ENCODE peak calls at places on chromosomes 11 and 22, in nine cellular contexts. One of them, this sample, is unnamed.

GRCh38 chr22:42396621-42397331 is 35.4 kb downstream of the NFAM1 start:
- DNase-seq in left ventricle myocardium inferior: no peak
- DNase-seq in activated CD4-positive, alpha-beta T cell treated with anti-CD3 and anti-CD28 coated beads, Interleukin-2, amount 50 U/mL, for 48 hours: no peak
- DNase-seq in neural progenitor cell: no peak
- DNase-seq in H1: no peak
- DNase-seq in SK-N-DZ: no peak
- DNase-seq in AG08395: no peak
- DNase-seq in stomach: no peak
- DNase-seq in glutamatergic neuron: no peak
- DNase-seq in this sample: no peak

GRCh38 chr11:72760543-72761400 is 8.6 kb upstream of the ARAP1 start:
- DNase-seq in left ventricle myocardium inferior: no peak
- DNase-seq in activated CD4-positive, alpha-beta T cell treated with anti-CD3 and anti-CD28 coated beads, Interleukin-2, amount 50 U/mL, for 48 hours: no peak
- DNase-seq in neural progenitor cell: no peak
- DNase-seq in H1: no peak
- DNase-seq in SK-N-DZ: no peak
- DNase-seq in AG08395: no peak
- DNase-seq in stomach: no peak
- DNase-seq in glutamatergic neuron: no peak
- DNase-seq in this sample: no peak

GRCh38 chr22:40276877-40277823 is 69.2 kb upstream of the ADSL start:
- DNase-seq in left ventricle myocardium inferior: no peak
- DNase-seq in activated CD4-positive, alpha-beta T cell treated with anti-CD3 and anti-CD28 coated beads, Interleukin-2, amount 50 U/mL, for 48 hours: no peak
- DNase-seq in neural progenitor cell: no peak
- DNase-seq in H1: no peak
- DNase-seq in SK-N-DZ: no peak
- DNase-seq in AG08395: peak
- DNase-seq in stomach: no peak
- DNase-seq in glutamatergic neuron: no peak
- DNase-seq in this sample: no peak

GRCh38 chr11:103326070-103326794 is 217.0 kb downstream of the DYNC2H1 start:
- DNase-seq in left ventricle myocardium inferior: no peak
- DNase-seq in activated CD4-positive, alpha-beta T cell treated with anti-CD3 and anti-CD28 coated beads, Interleukin-2, amount 50 U/mL, for 48 hours: peak
- DNase-seq in neural progenitor cell: peak
- DNase-seq in H1: peak
- DNase-seq in SK-N-DZ: peak
- DNase-seq in AG08395: peak
- DNase-seq in stomach: no peak
- DNase-seq in glutamatergic neuron: peak
- DNase-seq in this sample: no peak

GRCh38 chr11:108518581-108518980 is 20.4 kb upstream of the POGLUT3 start:
- DNase-seq in left ventricle myocardium inferior: no peak
- DNase-seq in activated CD4-positive, alpha-beta T cell treated with anti-CD3 and anti-CD28 coated beads, Interleukin-2, amount 50 U/mL, for 48 hours: no peak
- DNase-seq in neural progenitor cell: no peak
- DNase-seq in H1: no peak
- DNase-seq in SK-N-DZ: no peak
- DNase-seq in AG08395: no peak
- DNase-seq in stomach: no peak
- DNase-seq in glutamatergic neuron: no peak
- DNase-seq in this sample: no peak

GRCh38 chr22:23743303-23743705 is 7.6 kb downstream of the ZNF70 start:
- DNase-seq in left ventricle myocardium inferior: peak
- DNase-seq in activated CD4-positive, alpha-beta T cell treated with anti-CD3 and anti-CD28 coated beads, Interleukin-2, amount 50 U/mL, for 48 hours: no peak
- DNase-seq in neural progenitor cell: no peak
- DNase-seq in H1: no peak
- DNase-seq in SK-N-DZ: no peak
- DNase-seq in AG08395: no peak
- DNase-seq in stomach: no peak
- DNase-seq in glutamatergic neuron: no peak
- DNase-seq in this sample: peak

GRCh38 chr11:69301491-69302401 is 7.8 kb downstream of the MYEOV start:
- DNase-seq in left ventricle myocardium inferior: no peak
- DNase-seq in activated CD4-positive, alpha-beta T cell treated with anti-CD3 and anti-CD28 coated beads, Interleukin-2, amount 50 U/mL, for 48 hours: peak
- DNase-seq in neural progenitor cell: no peak
- DNase-seq in H1: no peak
- DNase-seq in SK-N-DZ: no peak
- DNase-seq in AG08395: peak
- DNase-seq in stomach: peak
- DNase-seq in glutamatergic neuron: no peak
- DNase-seq in this sample: no peak

GRCh38 chr22:47444746-47445065 is 682.3 kb downstream of the TBC1D22A start:
- DNase-seq in left ventricle myocardium inferior: no peak
- DNase-seq in activated CD4-positive, alpha-beta T cell treated with anti-CD3 and anti-CD28 coated beads, Interleukin-2, amount 50 U/mL, for 48 hours: no peak
- DNase-seq in neural progenitor cell: no peak
- DNase-seq in H1: no peak
- DNase-seq in SK-N-DZ: no peak
- DNase-seq in AG08395: no peak
- DNase-seq in stomach: no peak
- DNase-seq in glutamatergic neuron: no peak
- DNase-seq in this sample: no peak

GRCh38 chr11:737366-737765 is 9.9 kb upstream of the TALDO1 start:
- DNase-seq in left ventricle myocardium inferior: no peak
- DNase-seq in activated CD4-positive, alpha-beta T cell treated with anti-CD3 and anti-CD28 coated beads, Interleukin-2, amount 50 U/mL, for 48 hours: no peak
- DNase-seq in neural progenitor cell: no peak
- DNase-seq in H1: no peak
- DNase-seq in SK-N-DZ: no peak
- DNase-seq in AG08395: no peak
- DNase-seq in stomach: no peak
- DNase-seq in glutamatergic neuron: no peak
- DNase-seq in this sample: no peak

GRCh38 chr22:30605449-30606110 is 1.4 kb upstream of the TCN2 start:
- DNase-seq in left ventricle myocardium inferior: peak
- DNase-seq in activated CD4-positive, alpha-beta T cell treated with anti-CD3 and anti-CD28 coated beads, Interleukin-2, amount 50 U/mL, for 48 hours: peak
- DNase-seq in neural progenitor cell: peak
- DNase-seq in H1: no peak
- DNase-seq in SK-N-DZ: peak
- DNase-seq in AG08395: peak
- DNase-seq in stomach: peak
- DNase-seq in glutamatergic neuron: peak
- DNase-seq in this sample: peak

GRCh38 chr11:46099973-46100335 is 21.3 kb downstream of the PHF21A start:
- DNase-seq in left ventricle myocardium inferior: no peak
- DNase-seq in activated CD4-positive, alpha-beta T cell treated with anti-CD3 and anti-CD28 coated beads, Interleukin-2, amount 50 U/mL, for 48 hours: no peak
- DNase-seq in neural progenitor cell: no peak
- DNase-seq in H1: no peak
- DNase-seq in SK-N-DZ: no peak
- DNase-seq in AG08395: peak
- DNase-seq in stomach: no peak
- DNase-seq in glutamatergic neuron: no peak
- DNase-seq in this sample: no peak

GRCh38 chr11:64660706-64661105 is 62.3 kb downstream of the NRXN2 start:
- DNase-seq in left ventricle myocardium inferior: no peak
- DNase-seq in activated CD4-positive, alpha-beta T cell treated with anti-CD3 and anti-CD28 coated beads, Interleukin-2, amount 50 U/mL, for 48 hours: no peak
- DNase-seq in neural progenitor cell: no peak
- DNase-seq in H1: no peak
- DNase-seq in SK-N-DZ: no peak
- DNase-seq in AG08395: no peak
- DNase-seq in stomach: no peak
- DNase-seq in glutamatergic neuron: no peak
- DNase-seq in this sample: no peak

GRCh38 chr11:2998073-2998850 is 6.1 kb upstream of the NAP1L4 start:
- DNase-seq in left ventricle myocardium inferior: no peak
- DNase-seq in activated CD4-positive, alpha-beta T cell treated with anti-CD3 and anti-CD28 coated beads, Interleukin-2, amount 50 U/mL, for 48 hours: no peak
- DNase-seq in neural progenitor cell: no peak
- DNase-seq in H1: no peak
- DNase-seq in SK-N-DZ: no peak
- DNase-seq in AG08395: no peak
- DNase-seq in stomach: peak
- DNase-seq in glutamatergic neuron: no peak
- DNase-seq in this sample: no peak

GRCh38 chr22:47171441-47172221 is 409.2 kb downstream of the TBC1D22A start:
- DNase-seq in left ventricle myocardium inferior: no peak
- DNase-seq in activated CD4-positive, alpha-beta T cell treated with anti-CD3 and anti-CD28 coated beads, Interleukin-2, amount 50 U/mL, for 48 hours: no peak
- DNase-seq in neural progenitor cell: no peak
- DNase-seq in H1: no peak
- DNase-seq in SK-N-DZ: no peak
- DNase-seq in AG08395: no peak
- DNase-seq in stomach: no peak
- DNase-seq in glutamatergic neuron: no peak
- DNase-seq in this sample: no peak

GRCh38 chr11:131073167-131073566 is 156.9 kb upstream of the SNX19 start:
- DNase-seq in left ventricle myocardium inferior: no peak
- DNase-seq in activated CD4-positive, alpha-beta T cell treated with anti-CD3 and anti-CD28 coated beads, Interleukin-2, amount 50 U/mL, for 48 hours: no peak
- DNase-seq in neural progenitor cell: no peak
- DNase-seq in H1: no peak
- DNase-seq in SK-N-DZ: no peak
- DNase-seq in AG08395: peak
- DNase-seq in stomach: no peak
- DNase-seq in glutamatergic neuron: no peak
- DNase-seq in this sample: no peak

GRCh38 chr22:42330953-42331525 is 60.6 kb upstream of the TCF20 start:
- DNase-seq in left ventricle myocardium inferior: no peak
- DNase-seq in activated CD4-positive, alpha-beta T cell treated with anti-CD3 and anti-CD28 coated beads, Interleukin-2, amount 50 U/mL, for 48 hours: no peak
- DNase-seq in neural progenitor cell: peak
- DNase-seq in H1: no peak
- DNase-seq in SK-N-DZ: peak
- DNase-seq in AG08395: no peak
- DNase-seq in stomach: no peak
- DNase-seq in glutamatergic neuron: peak
- DNase-seq in this sample: no peak

GRCh38 chr11:131737357-131737756 is 366.9 kb downstream of the NTM start:
- DNase-seq in left ventricle myocardium inferior: no peak
- DNase-seq in activated CD4-positive, alpha-beta T cell treated with anti-CD3 and anti-CD28 coated beads, Interleukin-2, amount 50 U/mL, for 48 hours: no peak
- DNase-seq in neural progenitor cell: no peak
- DNase-seq in H1: no peak
- DNase-seq in SK-N-DZ: no peak
- DNase-seq in AG08395: peak
- DNase-seq in stomach: no peak
- DNase-seq in glutamatergic neuron: no peak
- DNase-seq in this sample: no peak

GRCh38 chr11:41784513-41785335 is 325.3 kb upstream of the LRRC4C start:
- DNase-seq in left ventricle myocardium inferior: no peak
- DNase-seq in activated CD4-positive, alpha-beta T cell treated with anti-CD3 and anti-CD28 coated beads, Interleukin-2, amount 50 U/mL, for 48 hours: no peak
- DNase-seq in neural progenitor cell: no peak
- DNase-seq in H1: no peak
- DNase-seq in SK-N-DZ: peak
- DNase-seq in AG08395: no peak
- DNase-seq in stomach: no peak
- DNase-seq in glutamatergic neuron: no peak
- DNase-seq in this sample: no peak

GRCh38 chr22:17919276-17920144 is 104.9 kb downstream of the MICAL3 start:
- DNase-seq in left ventricle myocardium inferior: peak
- DNase-seq in activated CD4-positive, alpha-beta T cell treated with anti-CD3 and anti-CD28 coated beads, Interleukin-2, amount 50 U/mL, for 48 hours: no peak
- DNase-seq in neural progenitor cell: no peak
- DNase-seq in H1: no peak
- DNase-seq in SK-N-DZ: no peak
- DNase-seq in AG08395: no peak
- DNase-seq in stomach: no peak
- DNase-seq in glutamatergic neuron: no peak
- DNase-seq in this sample: peak

GRCh38 chr11:110990316-110990715 is 255.2 kb upstream of the POU2AF2 start:
- DNase-seq in left ventricle myocardium inferior: no peak
- DNase-seq in activated CD4-positive, alpha-beta T cell treated with anti-CD3 and anti-CD28 coated beads, Interleukin-2, amount 50 U/mL, for 48 hours: no peak
- DNase-seq in neural progenitor cell: no peak
- DNase-seq in H1: no peak
- DNase-seq in SK-N-DZ: no peak
- DNase-seq in AG08395: no peak
- DNase-seq in stomach: no peak
- DNase-seq in glutamatergic neuron: no peak
- DNase-seq in this sample: no peak

GRCh38 chr22:29157759-29158535 is 47.7 kb upstream of the EMID1 start:
- DNase-seq in left ventricle myocardium inferior: no peak
- DNase-seq in activated CD4-positive, alpha-beta T cell treated with anti-CD3 and anti-CD28 coated beads, Interleukin-2, amount 50 U/mL, for 48 hours: no peak
- DNase-seq in neural progenitor cell: peak
- DNase-seq in H1: no peak
- DNase-seq in SK-N-DZ: peak
- DNase-seq in AG08395: no peak
- DNase-seq in stomach: no peak
- DNase-seq in glutamatergic neuron: no peak
- DNase-seq in this sample: no peak

GRCh38 chr11:967995-968751 is 42.5 kb downstream of the AP2A2 start:
- DNase-seq in left ventricle myocardium inferior: no peak
- DNase-seq in activated CD4-positive, alpha-beta T cell treated with anti-CD3 and anti-CD28 coated beads, Interleukin-2, amount 50 U/mL, for 48 hours: no peak
- DNase-seq in neural progenitor cell: no peak
- DNase-seq in H1: no peak
- DNase-seq in SK-N-DZ: no peak
- DNase-seq in AG08395: no peak
- DNase-seq in stomach: no peak
- DNase-seq in glutamatergic neuron: peak
- DNase-seq in this sample: peak

This sample was measured in left ventricle myocardium superior.